ENCODE peak calls at places on chromosomes 2 and 18, in nine cellular contexts. F is left colon; R is mesenchymal stem cell; U is fibroblast of the conjunctiva; O is activated CD4-positive, alpha-beta T cell treated with anti-CD3 and anti-CD28 coated beads for 24 hours; T is iPS DF 19.7; Y is iPS-NIHi11; C is NCI-H1105 treated with DMSO at 0.1 percent for 48 hours; Z is effector memory CD8-positive, alpha-beta T cell. X is an unnamed sample.

GRCh38 chr2:216319771-216320170 is 52.5 kb downstream of the MARCHF4 start:
- DNase-seq in R (peak), Z (no peak), O (no peak), T (peak), C (no peak), F (no peak), U (no peak), Y (peak), X (no peak)

GRCh38 chr18:11392292-11392691 is 217.1 kb upstream of the SLC35G4 start:
- DNase-seq in U (no peak), Y (peak), F (no peak), R (no peak), Z (no peak), C (peak), O (no peak), T (peak), X (no peak)

GRCh38 chr2:144650886-144651285 is 131.0 kb upstream of the ZEB2 start:
- DNase-seq in U (no peak), Y (no peak), O (no peak), R (no peak), T (no peak), F (no peak), C (no peak), Z (no peak), X (peak)

GRCh38 chr2:203737360-203737759 is 30.9 kb downstream of the CD28 start:
- DNase-seq in U (no peak), R (no peak), O (no peak), C (no peak), Y (no peak), F (no peak), T (no peak), Z (no peak), X (peak)

GRCh38 chr18:7878265-7879173 is 311.4 kb downstream of the PTPRM start:
- DNase-seq in C (no peak), F (no peak), U (no peak), O (no peak), Z (no peak), Y (no peak), T (no peak), R (no peak), X (no peak)

GRCh38 chr2:197307933-197308521 is 2.6 kb downstream of the ANKRD44 start:
- DNase-seq in F (no peak), C (no peak), U (no peak), R (no peak), Z (no peak), T (no peak), Y (no peak), O (no peak), X (no peak)

GRCh38 chr2:128642801-128643200 is 324.1 kb upstream of the HS6ST1 start:
- DNase-seq in R (no peak), C (no peak), Z (no peak), O (no peak), T (no peak), Y (no peak), U (no peak), F (peak), X (no peak)

GRCh38 chr2:72040629-72041403 is 106.8 kb downstream of the CYP26B1 start:
- DNase-seq in O (no peak), U (no peak), Z (no peak), F (no peak), R (no peak), Y (no peak), C (no peak), T (no peak), X (no peak)

GRCh38 chr2:74551942-74552913 is 1.5 kb downstream of the LOXL3 start:
- DNase-seq in U (no peak), C (no peak), Y (no peak), T (no peak), O (no peak), Z (no peak), R (no peak), F (no peak), X (no peak)